ENCODE peak calls at places on chromosomes 2 and 18, in nine cellular contexts. One of them, this sample, is unnamed.
A peak's percentile ranks its signal among the peaks of the same experiment; 100 is the strongest.

GRCh38 chr2:53708988-53709387 is 58.6 kb upstream of the CHAC2 start:
- DNase-seq in IMR-90: no peak
- DNase-seq in SJSA1: no peak
- DNase-seq in hepatocyte: no peak
- DNase-seq in heart right ventricle: no peak
- DNase-seq in ovary: no peak
- DNase-seq in H9: no peak
- DNase-seq in adipocyte: no peak
- DNase-seq in adrenal gland: no peak
- DNase-seq in this sample: no peak

GRCh38 chr2:229922449-229923386 is at the start of gene FBXO36:
- DNase-seq in IMR-90: peak; percentile 54
- DNase-seq in hepatocyte: peak; percentile 93
- DNase-seq in heart right ventricle: no peak
- DNase-seq in ovary: no peak
- DNase-seq in adipocyte: peak; percentile 92
- DNase-seq in H9: peak; percentile 86
- DNase-seq in adrenal gland: peak; percentile 89
- DNase-seq in SJSA1: peak; percentile 98
- DNase-seq in this sample: peak; percentile 87

GRCh38 chr2:100427627-100428258 is 10.3 kb upstream of the CHST10 start:
- DNase-seq in H9: peak; percentile 56
- DNase-seq in SJSA1: peak; percentile 22
- DNase-seq in IMR-90: peak; percentile 38
- DNase-seq in heart right ventricle: peak; percentile 64
- DNase-seq in hepatocyte: peak; percentile 71
- DNase-seq in adipocyte: peak; percentile 33
- DNase-seq in adrenal gland: peak; percentile 71
- DNase-seq in ovary: peak; percentile 56
- DNase-seq in this sample: peak; percentile 56

GRCh38 chr2:182503886-182504285 is 77.0 kb upstream of the PDE1A start:
- DNase-seq in adipocyte: peak; percentile 54
- DNase-seq in ovary: no peak
- DNase-seq in adrenal gland: no peak
- DNase-seq in H9: no peak
- DNase-seq in heart right ventricle: no peak
- DNase-seq in hepatocyte: no peak
- DNase-seq in IMR-90: peak; percentile 88
- DNase-seq in SJSA1: peak; percentile 19
- DNase-seq in this sample: no peak

GRCh38 chr18:5515007-5515744 is 28.6 kb downstream of the EPB41L3 start:
- DNase-seq in adipocyte: no peak
- DNase-seq in SJSA1: no peak
- DNase-seq in hepatocyte: no peak
- DNase-seq in heart right ventricle: no peak
- DNase-seq in H9: no peak
- DNase-seq in ovary: no peak
- DNase-seq in IMR-90: no peak
- DNase-seq in adrenal gland: no peak
- DNase-seq in this sample: peak; percentile 12

GRCh38 chr18:23718243-23718720 is 29.0 kb downstream of the LAMA3 start:
- DNase-seq in IMR-90: peak; percentile 79
- DNase-seq in hepatocyte: no peak
- DNase-seq in H9: no peak
- DNase-seq in SJSA1: peak; percentile 91
- DNase-seq in adrenal gland: no peak
- DNase-seq in heart right ventricle: no peak
- DNase-seq in adipocyte: peak; percentile 84
- DNase-seq in ovary: no peak
- DNase-seq in this sample: no peak

GRCh38 chr18:13272411-13272810 is 53.9 kb downstream of the LDLRAD4 start:
- DNase-seq in adrenal gland: no peak
- DNase-seq in ovary: no peak
- DNase-seq in adipocyte: no peak
- DNase-seq in hepatocyte: no peak
- DNase-seq in IMR-90: no peak
- DNase-seq in H9: no peak
- DNase-seq in SJSA1: no peak
- DNase-seq in heart right ventricle: peak; percentile 44
- DNase-seq in this sample: no peak

GRCh38 chr2:130726614-130727180 is 2.2 kb upstream of the GPR148 start:
- DNase-seq in adrenal gland: no peak
- DNase-seq in hepatocyte: no peak
- DNase-seq in SJSA1: no peak
- DNase-seq in ovary: no peak
- DNase-seq in IMR-90: no peak
- DNase-seq in heart right ventricle: no peak
- DNase-seq in adipocyte: no peak
- DNase-seq in H9: no peak
- DNase-seq in this sample: no peak

GRCh38 chr2:33672896-33673295 is 73.8 kb upstream of the FAM98A start:
- DNase-seq in ovary: no peak
- DNase-seq in adipocyte: no peak
- DNase-seq in SJSA1: no peak
- DNase-seq in heart right ventricle: no peak
- DNase-seq in IMR-90: no peak
- DNase-seq in H9: no peak
- DNase-seq in hepatocyte: no peak
- DNase-seq in adrenal gland: no peak
- DNase-seq in this sample: no peak

GRCh38 chr2:219207884-219208740 is 1.5 kb downstream of the ZFAND2B start:
- DNase-seq in hepatocyte: peak; percentile 31
- DNase-seq in SJSA1: peak; percentile 28
- DNase-seq in adrenal gland: no peak
- DNase-seq in ovary: peak; percentile 47
- DNase-seq in H9: peak; percentile 22
- DNase-seq in heart right ventricle: no peak
- DNase-seq in adipocyte: peak; percentile 27
- DNase-seq in IMR-90: peak; percentile 59
- DNase-seq in this sample: no peak

DNA sequence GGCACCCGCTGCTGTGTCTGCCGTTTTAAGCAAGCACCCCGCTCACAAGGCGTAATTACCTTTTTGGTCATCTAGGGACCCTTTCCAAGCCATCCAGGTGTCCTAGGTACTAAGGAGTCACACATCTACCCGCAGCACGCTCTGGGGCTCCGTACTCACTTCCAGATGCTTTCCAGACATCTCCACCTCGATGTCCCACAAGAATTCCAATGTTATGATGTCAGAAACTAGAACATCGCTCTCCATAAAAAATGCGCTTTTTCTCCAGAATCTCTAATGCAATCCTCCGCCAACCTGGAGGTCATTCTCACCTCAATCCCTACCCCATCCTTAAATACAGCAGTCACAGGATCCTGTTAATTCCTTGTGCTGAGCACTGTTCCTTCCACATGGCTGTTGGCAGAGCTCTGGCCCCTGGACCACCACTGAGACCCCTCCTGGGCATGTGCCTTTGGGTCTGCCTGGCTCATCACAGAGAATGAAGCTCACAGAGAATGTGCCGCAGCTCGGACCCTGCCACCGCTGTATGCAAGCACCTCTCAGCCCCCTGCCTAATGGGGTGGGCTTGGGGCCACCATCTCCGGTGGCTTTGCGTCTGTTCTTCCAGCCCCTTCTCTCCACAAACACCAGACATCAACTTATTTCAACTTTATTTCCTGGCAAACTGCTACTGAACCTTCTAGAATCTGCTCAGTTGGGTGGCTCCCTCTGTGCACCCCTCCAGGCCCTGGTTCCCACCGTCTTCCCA is 4.6 kb upstream of the PXDN start:
- DNase-seq in heart right ventricle: no peak
- DNase-seq in H9: peak; percentile 19
- DNase-seq in IMR-90: no peak
- DNase-seq in ovary: no peak
- DNase-seq in SJSA1: no peak
- DNase-seq in adipocyte: no peak
- DNase-seq in adrenal gland: no peak
- DNase-seq in hepatocyte: no peak
- DNase-seq in this sample: no peak
- H3K9me3 ChIP-seq in heart right ventricle: peaks cover 1% of the 10 kb centered on the region
- H3K9me3 ChIP-seq in H9: no peaks in the 10 kb centered on the region
- H3K9me3 ChIP-seq in IMR-90: no peaks in the 10 kb centered on the region
- H3K9me3 ChIP-seq in ovary: no peaks in the 10 kb centered on the region
- H3K9me3 ChIP-seq in SJSA1: no peaks in the 10 kb centered on the region
- H3K9me3 ChIP-seq in adipocyte: peaks cover under 1% of the 10 kb centered on the region
- H3K9me3 ChIP-seq in adrenal gland: no peaks in the 10 kb centered on the region
- H3K9me3 ChIP-seq in hepatocyte: no peaks in the 10 kb centered on the region
- H3K9me3 ChIP-seq in this sample: no peaks in the 10 kb centered on the region

GRCh38 chr2:48322251-48322650 is 207.7 kb upstream of the STON1 start:
- DNase-seq in heart right ventricle: no peak
- DNase-seq in adrenal gland: no peak
- DNase-seq in adipocyte: no peak
- DNase-seq in hepatocyte: no peak
- DNase-seq in IMR-90: no peak
- DNase-seq in H9: no peak
- DNase-seq in SJSA1: no peak
- DNase-seq in ovary: no peak
- DNase-seq in this sample: no peak
- H3K4me1 ChIP-seq in heart right ventricle: peaks cover 24% of the 10 kb centered on the region
- H3K4me1 ChIP-seq in adrenal gland: no peaks in the 10 kb centered on the region
- H3K4me1 ChIP-seq in adipocyte: no peaks in the 10 kb centered on the region
- H3K4me1 ChIP-seq in hepatocyte: no peaks in the 10 kb centered on the region
- H3K4me1 ChIP-seq in IMR-90: peaks cover 2% of the 10 kb centered on the region
- H3K4me1 ChIP-seq in H9: no peaks in the 10 kb centered on the region
- H3K4me1 ChIP-seq in SJSA1: peaks cover 17% of the 10 kb centered on the region
- H3K4me1 ChIP-seq in ovary: no peaks in the 10 kb centered on the region
- H3K4me1 ChIP-seq in this sample: no peaks in the 10 kb centered on the region

GRCh38 chr2:95277246-95277906 is 3.1 kb downstream of the PROM2 start:
- DNase-seq in adrenal gland: no peak
- DNase-seq in ovary: no peak
- DNase-seq in H9: peak; percentile 74
- DNase-seq in IMR-90: no peak
- DNase-seq in adipocyte: no peak
- DNase-seq in hepatocyte: no peak
- DNase-seq in SJSA1: no peak
- DNase-seq in heart right ventricle: no peak
- DNase-seq in this sample: peak; percentile 92

GRCh38 chr2:95275151-95275515 is 884 bp downstream of the PROM2 start:
- DNase-seq in SJSA1: no peak
- DNase-seq in H9: no peak
- DNase-seq in hepatocyte: no peak
- DNase-seq in heart right ventricle: no peak
- DNase-seq in adipocyte: no peak
- DNase-seq in adrenal gland: no peak
- DNase-seq in IMR-90: no peak
- DNase-seq in ovary: no peak
- DNase-seq in this sample: no peak

GRCh38 chr2:95275601-95276243 is 1.5 kb downstream of the PROM2 start:
- DNase-seq in hepatocyte: no peak
- DNase-seq in heart right ventricle: no peak
- DNase-seq in adipocyte: no peak
- DNase-seq in IMR-90: no peak
- DNase-seq in adrenal gland: no peak
- DNase-seq in SJSA1: no peak
- DNase-seq in H9: no peak
- DNase-seq in ovary: no peak
- DNase-seq in this sample: peak; percentile 47

GRCh38 chr2:95276888-95277245 is 2.6 kb downstream of the PROM2 start:
- DNase-seq in ovary: no peak
- DNase-seq in IMR-90: no peak
- DNase-seq in adrenal gland: no peak
- DNase-seq in hepatocyte: no peak
- DNase-seq in heart right ventricle: no peak
- DNase-seq in adipocyte: no peak
- DNase-seq in SJSA1: no peak
- DNase-seq in H9: no peak
- DNase-seq in this sample: no peak

DNA sequence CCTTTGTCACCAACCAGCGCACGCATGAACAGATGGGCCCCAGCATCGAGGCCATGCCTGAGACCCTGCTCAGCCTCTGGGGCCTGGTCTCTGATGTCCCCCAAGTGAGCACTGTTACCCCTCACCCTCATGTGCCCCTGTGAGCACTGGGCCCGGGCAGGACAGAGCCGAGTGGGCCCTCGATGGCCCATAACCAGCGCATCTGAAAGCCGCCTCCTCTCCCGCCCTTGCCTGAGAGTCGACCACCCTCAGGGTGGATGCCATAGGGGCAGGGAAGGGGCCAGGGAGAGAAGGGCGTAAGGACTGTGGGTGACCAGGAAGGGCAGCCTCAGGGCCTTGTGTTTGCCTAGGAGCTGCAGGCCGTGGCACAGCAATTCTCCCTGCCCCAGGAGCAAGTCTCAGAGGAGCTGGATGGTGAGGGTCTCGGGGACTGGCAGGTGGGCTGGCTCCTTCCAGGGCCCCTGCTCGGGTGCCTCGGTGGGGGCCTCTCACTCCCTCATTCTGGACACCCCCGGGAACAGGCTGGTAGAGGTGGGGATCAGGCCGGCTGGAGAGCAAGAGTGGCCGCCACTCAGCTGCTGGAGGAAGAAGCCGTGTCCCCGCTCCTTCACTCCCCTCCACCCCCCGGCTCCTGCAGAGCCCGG is 2.1 kb downstream of the PROM2 start:
- DNase-seq in adipocyte: no peak
- DNase-seq in hepatocyte: no peak
- DNase-seq in IMR-90: no peak
- DNase-seq in SJSA1: no peak
- DNase-seq in ovary: no peak
- DNase-seq in adrenal gland: no peak
- DNase-seq in heart right ventricle: no peak
- DNase-seq in H9: no peak
- DNase-seq in this sample: no peak
- H3K9me3 ChIP-seq in adipocyte: no peaks in the 10 kb centered on the region
- H3K9me3 ChIP-seq in hepatocyte: no peaks in the 10 kb centered on the region
- H3K9me3 ChIP-seq in IMR-90: peaks cover under 1% of the 10 kb centered on the region
- H3K9me3 ChIP-seq in SJSA1: no peaks in the 10 kb centered on the region
- H3K9me3 ChIP-seq in ovary: no peaks in the 10 kb centered on the region
- H3K9me3 ChIP-seq in adrenal gland: no peaks in the 10 kb centered on the region
- H3K9me3 ChIP-seq in heart right ventricle: no peaks in the 10 kb centered on the region
- H3K9me3 ChIP-seq in H9: no peaks in the 10 kb centered on the region
- H3K9me3 ChIP-seq in this sample: no peaks in the 10 kb centered on the region

DNA sequence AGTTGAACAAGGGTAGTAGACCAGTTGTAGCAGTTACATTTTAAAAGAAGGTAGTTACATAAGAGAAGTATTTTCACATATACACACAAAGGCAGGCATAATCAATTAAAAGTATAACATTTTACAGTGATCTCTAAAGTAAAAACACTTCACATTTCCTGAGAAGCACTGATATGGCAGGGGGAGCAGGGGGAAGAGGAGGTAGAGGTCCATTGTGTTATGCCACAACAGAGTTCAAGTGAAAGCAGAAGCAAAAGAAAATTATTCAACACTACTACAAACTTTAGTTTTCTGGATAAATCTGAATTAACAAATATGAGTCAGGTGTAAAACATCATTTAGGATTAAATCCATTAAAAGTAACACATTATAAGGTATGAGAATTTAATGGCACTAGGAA is 38.4 kb downstream of the ROCK1 start:
- DNase-seq in ovary: no peak
- DNase-seq in SJSA1: no peak
- DNase-seq in adrenal gland: no peak
- DNase-seq in adipocyte: no peak
- DNase-seq in heart right ventricle: no peak
- DNase-seq in IMR-90: no peak
- DNase-seq in H9: no peak
- DNase-seq in hepatocyte: no peak
- DNase-seq in this sample: no peak
- H3K4me1 ChIP-seq in ovary: peaks cover 10% of the 10 kb centered on the region
- H3K4me1 ChIP-seq in SJSA1: no peaks in the 10 kb centered on the region
- H3K4me1 ChIP-seq in adrenal gland: peaks cover 17% of the 10 kb centered on the region
- H3K4me1 ChIP-seq in adipocyte: peaks cover 11% of the 10 kb centered on the region
- H3K4me1 ChIP-seq in heart right ventricle: peaks cover 42% of the 10 kb centered on the region
- H3K4me1 ChIP-seq in IMR-90: no peaks in the 10 kb centered on the region
- H3K4me1 ChIP-seq in H9: no peaks in the 10 kb centered on the region
- H3K4me1 ChIP-seq in hepatocyte: peaks cover 10% of the 10 kb centered on the region
- H3K4me1 ChIP-seq in this sample: peaks cover 12% of the 10 kb centered on the region